ENCODE peak calls at places on chromosomes 4 and X, in eight cellular contexts. V is hippocampal formation; X is pancreas; M is activated CD8-positive, alpha-beta T cell treated with anti-CD3 and anti-CD28 coated beads for 36 hours; P is stromal cell of bone marrow; Q is H54; J is activated CD4-positive, alpha-beta memory T cell treated with anti-CD3 and anti-CD28 coated beads, Interleukin-2, amount 10 ng/mL, durations not matched to agents 7 days and 5 days; S is Right ventricle myocardium superior. L is an unnamed sample.

GRCh38 chr4:175616287-175616686 is 195.8 kb downstream of the GPM6A start:
- DNase-seq in M (no peak), V (no peak), P (no peak), Q (no peak), S (no peak), J (no peak), X (no peak), L (no peak)

GRCh38 chr4:212438-213174 is 88.3 kb downstream of the ZNF718 start:
- DNase-seq in V (peak), J (no peak), M (peak), Q (no peak), X (peak), S (peak), P (peak), L (no peak)

GRCh38 chrX:109533005-109533404 is 3.6 kb upstream of the NXT2 start:
- DNase-seq in V (no peak), X (no peak), M (no peak), P (no peak), Q (no peak), S (no peak), J (no peak), L (peak)

GRCh38 chrX:155179343-155179997 is 36.8 kb upstream of the VBP1 start:
- DNase-seq in M (no peak), X (no peak), S (no peak), J (no peak), V (no peak), Q (no peak), P (no peak), L (peak)

GRCh38 chr4:90982787-90983186 is 855.6 kb downstream of the CCSER1 start:
- DNase-seq in Q (no peak), J (no peak), S (no peak), M (no peak), X (no peak), V (no peak), P (no peak), L (no peak)

GRCh38 chrX:44770111-44770510 is 73.7 kb upstream of the DUSP21 start:
- DNase-seq in Q (no peak), X (no peak), V (no peak), J (no peak), P (no peak), S (no peak), M (no peak), L (no peak)

GRCh38 chr4:1260418-1261106 is 11.6 kb upstream of the CTBP1 start:
- DNase-seq in Q (no peak), J (no peak), V (no peak), M (no peak), P (no peak), X (no peak), S (no peak), L (no peak)

GRCh38 chr4:4843651-4844291 is 15.7 kb upstream of the MSX1 start:
- DNase-seq in M (no peak), V (no peak), J (no peak), X (no peak), P (no peak), S (no peak), Q (no peak), L (no peak)

GRCh38 chr4:135732448-135732847 is 1530.9 kb upstream of the PABPC4L start:
- DNase-seq in X (no peak), J (no peak), P (no peak), M (no peak), Q (no peak), S (no peak), V (no peak), L (no peak)

GRCh38 chrX:48789366-48790220 is 3.2 kb downstream of the GATA1 start:
- DNase-seq in X (peak), S (no peak), J (no peak), V (no peak), P (no peak), Q (no peak), M (no peak), L (no peak)

GRCh38 chr4:62399242-62399641 is 1199.1 kb downstream of the ADGRL3 start:
- DNase-seq in P (no peak), X (no peak), S (no peak), V (no peak), J (no peak), M (no peak), Q (no peak), L (peak)